ENCODE peak calls at places on chromosomes 11 and 22, in ten cellular contexts. One of them, this sample, is unnamed.
A peak's percentile ranks its signal among the peaks of the same experiment; 100 is the strongest.

GRCh38 chr11:8959546-8960166 is 4.6 kb downstream of the TMEM9B start:
- DNase-seq in left ventricle myocardium inferior: no peak
- DNase-seq in choroid plexus epithelial cell: peak; percentile 94
- DNase-seq in transverse colon: peak; percentile 15
- DNase-seq in cardiac muscle cell: peak; percentile 71
- DNase-seq in adrenal gland: no peak
- DNase-seq in lung: peak; percentile 46
- DNase-seq in HFF-Myc: peak; percentile 75
- DNase-seq in mammary epithelial cell: peak; percentile 68
- DNase-seq in colonic mucosa: peak; percentile 58
- DNase-seq in this sample: peak; percentile 84

GRCh38 chr22:37426532-37427127 is 649 bp downstream of the ELFN2 start:
- DNase-seq in left ventricle myocardium inferior: no peak
- DNase-seq in choroid plexus epithelial cell: peak; percentile 18
- DNase-seq in transverse colon: no peak
- DNase-seq in cardiac muscle cell: no peak
- DNase-seq in adrenal gland: no peak
- DNase-seq in lung: no peak
- DNase-seq in HFF-Myc: no peak
- DNase-seq in mammary epithelial cell: no peak
- DNase-seq in colonic mucosa: no peak
- DNase-seq in this sample: no peak

GRCh38 chr11:662689-663274 is 25.7 kb downstream of the DRD4 start:
- DNase-seq in left ventricle myocardium inferior: peak; percentile 59
- DNase-seq in choroid plexus epithelial cell: peak; percentile 63
- DNase-seq in transverse colon: peak; percentile 75
- DNase-seq in cardiac muscle cell: peak; percentile 57
- DNase-seq in adrenal gland: peak; percentile 89
- DNase-seq in lung: peak; percentile 67
- DNase-seq in HFF-Myc: peak; percentile 20
- DNase-seq in mammary epithelial cell: peak; percentile 35
- DNase-seq in colonic mucosa: peak; percentile 73
- DNase-seq in this sample: peak; percentile 18

GRCh38 chr11:37076866-37077265 is 478.8 kb upstream of the RAG2 start:
- DNase-seq in left ventricle myocardium inferior: no peak
- DNase-seq in choroid plexus epithelial cell: peak; percentile 0
- DNase-seq in transverse colon: no peak
- DNase-seq in cardiac muscle cell: peak; percentile 54
- DNase-seq in adrenal gland: no peak
- DNase-seq in lung: no peak
- DNase-seq in HFF-Myc: no peak
- DNase-seq in mammary epithelial cell: no peak
- DNase-seq in colonic mucosa: no peak
- DNase-seq in this sample: no peak

GRCh38 chr11:105109855-105110750 is 29.5 kb downstream of the CARD18 start:
- DNase-seq in left ventricle myocardium inferior: no peak
- DNase-seq in choroid plexus epithelial cell: no peak
- DNase-seq in transverse colon: peak; percentile 12
- DNase-seq in cardiac muscle cell: no peak
- DNase-seq in adrenal gland: no peak
- DNase-seq in lung: no peak
- DNase-seq in HFF-Myc: no peak
- DNase-seq in mammary epithelial cell: no peak
- DNase-seq in colonic mucosa: peak; percentile 19
- DNase-seq in this sample: no peak

GRCh38 chr11:120330045-120330444 is 4.9 kb downstream of the TLCD5 start:
- DNase-seq in left ventricle myocardium inferior: no peak
- DNase-seq in choroid plexus epithelial cell: no peak
- DNase-seq in transverse colon: no peak
- DNase-seq in cardiac muscle cell: no peak
- DNase-seq in adrenal gland: no peak
- DNase-seq in lung: no peak
- DNase-seq in HFF-Myc: no peak
- DNase-seq in mammary epithelial cell: no peak
- DNase-seq in colonic mucosa: no peak
- DNase-seq in this sample: no peak

GRCh38 chr11:62399868-62400245 is 19.0 kb upstream of the SCGB1A1 start:
- DNase-seq in left ventricle myocardium inferior: peak; percentile 33
- DNase-seq in choroid plexus epithelial cell: no peak
- DNase-seq in transverse colon: no peak
- DNase-seq in cardiac muscle cell: no peak
- DNase-seq in adrenal gland: no peak
- DNase-seq in lung: no peak
- DNase-seq in HFF-Myc: no peak
- DNase-seq in mammary epithelial cell: no peak
- DNase-seq in colonic mucosa: no peak
- DNase-seq in this sample: no peak

GRCh38 chr11:66546368-66546965 is at the start of gene ACTN3:
- DNase-seq in left ventricle myocardium inferior: peak; percentile 33
- DNase-seq in choroid plexus epithelial cell: peak; percentile 21
- DNase-seq in transverse colon: peak; percentile 40
- DNase-seq in cardiac muscle cell: peak; percentile 92
- DNase-seq in adrenal gland: peak; percentile 64
- DNase-seq in lung: peak; percentile 37
- DNase-seq in HFF-Myc: peak; percentile 7
- DNase-seq in mammary epithelial cell: no peak
- DNase-seq in colonic mucosa: peak; percentile 33
- DNase-seq in this sample: no peak

GRCh38 chr11:76268498-76268897 is 62.2 kb upstream of the WNT11 start:
- DNase-seq in left ventricle myocardium inferior: no peak
- DNase-seq in choroid plexus epithelial cell: no peak
- DNase-seq in transverse colon: no peak
- DNase-seq in cardiac muscle cell: no peak
- DNase-seq in adrenal gland: no peak
- DNase-seq in lung: no peak
- DNase-seq in HFF-Myc: no peak
- DNase-seq in mammary epithelial cell: no peak
- DNase-seq in colonic mucosa: no peak
- DNase-seq in this sample: no peak

GRCh38 chr11:5234390-5234834 is at the start of gene HBD:
- DNase-seq in left ventricle myocardium inferior: no peak
- DNase-seq in choroid plexus epithelial cell: peak; percentile 72
- DNase-seq in transverse colon: no peak
- DNase-seq in cardiac muscle cell: peak; percentile 3
- DNase-seq in adrenal gland: no peak
- DNase-seq in lung: no peak
- DNase-seq in HFF-Myc: no peak
- DNase-seq in mammary epithelial cell: peak; percentile 23
- DNase-seq in colonic mucosa: no peak
- DNase-seq in this sample: no peak

GRCh38 chr11:126628790-126629621 is 273.5 kb downstream of the ST3GAL4 start:
- DNase-seq in left ventricle myocardium inferior: no peak
- DNase-seq in choroid plexus epithelial cell: no peak
- DNase-seq in transverse colon: no peak
- DNase-seq in cardiac muscle cell: no peak
- DNase-seq in adrenal gland: no peak
- DNase-seq in lung: no peak
- DNase-seq in HFF-Myc: peak; percentile 91
- DNase-seq in mammary epithelial cell: no peak
- DNase-seq in colonic mucosa: no peak
- DNase-seq in this sample: no peak

GRCh38 chr11:125258626-125259025 is 94.1 kb downstream of the PKNOX2 start:
- DNase-seq in left ventricle myocardium inferior: no peak
- DNase-seq in choroid plexus epithelial cell: no peak
- DNase-seq in transverse colon: no peak
- DNase-seq in cardiac muscle cell: no peak
- DNase-seq in adrenal gland: no peak
- DNase-seq in lung: no peak
- DNase-seq in HFF-Myc: no peak
- DNase-seq in mammary epithelial cell: no peak
- DNase-seq in colonic mucosa: no peak
- DNase-seq in this sample: no peak

GRCh38 chr22:29219881-29220670 is 14.4 kb downstream of the EMID1 start:
- DNase-seq in left ventricle myocardium inferior: no peak
- DNase-seq in choroid plexus epithelial cell: no peak
- DNase-seq in transverse colon: no peak
- DNase-seq in cardiac muscle cell: no peak
- DNase-seq in adrenal gland: no peak
- DNase-seq in lung: no peak
- DNase-seq in HFF-Myc: no peak
- DNase-seq in mammary epithelial cell: no peak
- DNase-seq in colonic mucosa: no peak
- DNase-seq in this sample: no peak

GRCh38 chr11:62484352-62484751 is 62.3 kb downstream of the AHNAK start:
- DNase-seq in left ventricle myocardium inferior: no peak
- DNase-seq in choroid plexus epithelial cell: no peak
- DNase-seq in transverse colon: no peak
- DNase-seq in cardiac muscle cell: no peak
- DNase-seq in adrenal gland: no peak
- DNase-seq in lung: no peak
- DNase-seq in HFF-Myc: no peak
- DNase-seq in mammary epithelial cell: no peak
- DNase-seq in colonic mucosa: no peak
- DNase-seq in this sample: no peak

GRCh38 chr11:126465573-126466287 is 110.2 kb downstream of the ST3GAL4 start:
- DNase-seq in left ventricle myocardium inferior: no peak
- DNase-seq in choroid plexus epithelial cell: no peak
- DNase-seq in transverse colon: peak; percentile 68
- DNase-seq in cardiac muscle cell: no peak
- DNase-seq in adrenal gland: peak; percentile 62
- DNase-seq in lung: no peak
- DNase-seq in HFF-Myc: no peak
- DNase-seq in mammary epithelial cell: no peak
- DNase-seq in colonic mucosa: no peak
- DNase-seq in this sample: no peak

GRCh38 chr11:82494988-82495432 is 238.7 kb downstream of the FAM181B start:
- DNase-seq in left ventricle myocardium inferior: no peak
- DNase-seq in choroid plexus epithelial cell: no peak
- DNase-seq in transverse colon: no peak
- DNase-seq in cardiac muscle cell: peak; percentile 26
- DNase-seq in adrenal gland: no peak
- DNase-seq in lung: no peak
- DNase-seq in HFF-Myc: no peak
- DNase-seq in mammary epithelial cell: peak; percentile 4
- DNase-seq in colonic mucosa: no peak
- DNase-seq in this sample: no peak
- TF ChIP-seq CTCF in left ventricle myocardium inferior: peak; percentile 14
- TF ChIP-seq CTCF in choroid plexus epithelial cell: no peak
- TF ChIP-seq CTCF in transverse colon: peak; percentile 18
- TF ChIP-seq CTCF in cardiac muscle cell: no peak
- TF ChIP-seq CTCF in adrenal gland: peak; percentile 23
- TF ChIP-seq CTCF in lung: no peak
- TF ChIP-seq CTCF in HFF-Myc: no peak
- TF ChIP-seq CTCF in mammary epithelial cell: peak; percentile 57
- TF ChIP-seq CTCF in colonic mucosa: no peak
- TF ChIP-seq CTCF in this sample: no peak

DNA sequence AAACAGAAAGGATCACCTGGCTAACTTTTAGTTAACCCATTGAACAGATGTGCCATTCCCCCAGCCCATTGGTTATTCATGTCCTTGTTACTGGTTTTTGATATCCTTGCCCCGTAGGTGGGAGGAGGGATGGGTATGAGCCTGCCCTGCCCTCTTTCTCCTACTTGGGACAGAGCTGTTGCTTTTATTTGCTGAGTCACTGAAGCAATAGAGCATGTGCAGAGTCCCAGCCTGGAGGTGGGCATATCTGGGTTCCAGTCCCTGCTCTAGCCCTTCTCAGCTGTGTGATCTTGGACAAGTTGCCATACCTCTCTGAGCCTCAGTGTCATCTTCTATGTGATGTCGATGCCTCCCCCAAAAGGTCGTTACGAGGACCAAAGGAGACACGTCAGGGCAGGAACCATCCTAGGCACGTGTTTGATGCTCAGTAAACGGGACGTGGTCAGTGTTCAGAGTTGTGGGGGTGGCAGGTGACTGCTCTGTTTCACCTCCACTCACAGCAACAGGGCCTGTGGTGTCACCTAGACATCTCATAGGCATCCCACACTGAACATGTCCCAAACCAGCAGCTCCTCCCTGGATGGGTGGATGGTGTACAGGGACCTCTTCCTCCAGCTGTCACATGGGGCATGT is 61.0 kb downstream of the BMAL1 start:
- DNase-seq in left ventricle myocardium inferior: no peak
- DNase-seq in choroid plexus epithelial cell: no peak
- DNase-seq in transverse colon: no peak
- DNase-seq in cardiac muscle cell: no peak
- DNase-seq in adrenal gland: peak; percentile 69
- DNase-seq in lung: no peak
- DNase-seq in HFF-Myc: no peak
- DNase-seq in mammary epithelial cell: peak; percentile 76
- DNase-seq in colonic mucosa: no peak
- DNase-seq in this sample: no peak
- H3K4me3 ChIP-seq in left ventricle myocardium inferior: peak overlapping the region; percentile 47
- H3K4me3 ChIP-seq in choroid plexus epithelial cell: peak overlapping the region; percentile 46
- H3K4me3 ChIP-seq in transverse colon: no peak overlapping the region
- H3K4me3 ChIP-seq in cardiac muscle cell: no peak overlapping the region
- H3K4me3 ChIP-seq in adrenal gland: peak overlapping the region; percentile 17
- H3K4me3 ChIP-seq in lung: no peak overlapping the region
- H3K4me3 ChIP-seq in HFF-Myc: peak overlapping the region; percentile 6
- H3K4me3 ChIP-seq in mammary epithelial cell: peak overlapping the region; percentile 24
- H3K4me3 ChIP-seq in colonic mucosa: no peak overlapping the region
- H3K4me3 ChIP-seq in this sample: peak overlapping the region; percentile 14

DNA sequence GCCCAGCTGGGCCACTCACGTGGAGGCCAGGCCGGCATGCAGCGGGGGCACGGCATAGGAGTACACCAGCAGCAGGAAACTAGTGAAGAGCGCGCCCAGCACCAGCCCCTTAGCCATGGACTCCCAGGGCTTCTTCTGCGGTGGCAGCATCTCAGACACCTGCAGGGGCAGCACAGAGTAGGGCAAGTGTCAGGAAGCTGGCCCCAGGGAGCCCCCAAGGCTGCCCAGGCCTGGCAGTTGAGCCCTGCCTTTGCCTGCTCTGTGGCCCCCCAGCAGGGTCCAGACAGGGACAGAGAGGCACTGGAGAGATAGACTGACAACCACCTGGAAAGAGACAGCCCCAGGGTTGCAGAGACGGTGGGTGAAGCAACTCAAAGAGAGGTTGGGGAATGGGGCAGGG is 10.7 kb upstream of the SEC14L6 start:
- DNase-seq in left ventricle myocardium inferior: no peak
- DNase-seq in choroid plexus epithelial cell: no peak
- DNase-seq in transverse colon: no peak
- DNase-seq in cardiac muscle cell: no peak
- DNase-seq in adrenal gland: no peak
- DNase-seq in lung: no peak
- DNase-seq in HFF-Myc: no peak
- DNase-seq in mammary epithelial cell: no peak
- DNase-seq in colonic mucosa: no peak
- DNase-seq in this sample: no peak
- TF ChIP-seq CTCF in left ventricle myocardium inferior: no peak
- TF ChIP-seq CTCF in choroid plexus epithelial cell: no peak
- TF ChIP-seq CTCF in transverse colon: no peak
- TF ChIP-seq CTCF in cardiac muscle cell: no peak
- TF ChIP-seq CTCF in adrenal gland: no peak
- TF ChIP-seq CTCF in lung: no peak
- TF ChIP-seq CTCF in HFF-Myc: no peak
- TF ChIP-seq CTCF in mammary epithelial cell: no peak
- TF ChIP-seq CTCF in colonic mucosa: no peak
- TF ChIP-seq CTCF in this sample: no peak

DNA sequence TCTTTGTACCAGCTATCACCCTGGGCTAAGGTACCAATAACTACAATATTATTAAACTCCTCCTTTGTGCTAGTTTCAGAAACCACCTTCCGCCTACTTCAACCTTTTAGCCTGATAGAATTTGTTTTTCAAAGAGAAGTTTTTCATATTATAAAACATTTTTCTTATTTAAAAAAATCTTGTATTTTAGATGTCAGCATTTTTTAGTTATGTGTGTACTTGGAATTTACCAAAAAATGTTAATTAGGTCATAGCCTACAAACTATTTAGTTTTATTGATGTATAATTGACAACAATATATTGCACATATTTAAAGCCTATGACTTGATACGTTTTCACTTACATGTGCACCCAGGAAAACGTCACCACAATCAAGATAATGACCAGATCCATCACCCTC is 1097.6 kb downstream of the JRKL start:
- DNase-seq in left ventricle myocardium inferior: no peak
- DNase-seq in choroid plexus epithelial cell: no peak
- DNase-seq in transverse colon: no peak
- DNase-seq in cardiac muscle cell: no peak
- DNase-seq in adrenal gland: no peak
- DNase-seq in lung: no peak
- DNase-seq in HFF-Myc: no peak
- DNase-seq in mammary epithelial cell: no peak
- DNase-seq in colonic mucosa: no peak
- DNase-seq in this sample: no peak
- H3K4me3 ChIP-seq in left ventricle myocardium inferior: no peak overlapping the region
- H3K4me3 ChIP-seq in choroid plexus epithelial cell: no peak overlapping the region
- H3K4me3 ChIP-seq in transverse colon: no peak overlapping the region
- H3K4me3 ChIP-seq in cardiac muscle cell: no peak overlapping the region
- H3K4me3 ChIP-seq in adrenal gland: no peak overlapping the region
- H3K4me3 ChIP-seq in lung: no peak overlapping the region
- H3K4me3 ChIP-seq in HFF-Myc: no peak overlapping the region
- H3K4me3 ChIP-seq in mammary epithelial cell: no peak overlapping the region
- H3K4me3 ChIP-seq in colonic mucosa: no peak overlapping the region
- H3K4me3 ChIP-seq in this sample: no peak overlapping the region